ENCODE peak calls at places on chromosomes 16 and 17, in five cellular contexts. U, A, O, R and H are unnamed samples.

GRCh38 chr17:57463103-57463885 is 207.0 kb downstream of the MSI2 start:
- DNase-seq in R (peak; percentile 95), U (peak; percentile 32), O (no peak), A (peak; percentile 68), H (peak; percentile 30)

GRCh38 chr16:1580256-1580655 is 31.6 kb downstream of the IFT140 start:
- DNase-seq in A (no peak), O (no peak), U (no peak), R (no peak), H (no peak)

GRCh38 chr16:82016964-82017363 is 5.7 kb upstream of the SDR42E1 start:
- DNase-seq in O (no peak), A (no peak), R (no peak), U (no peak), H (no peak)

GRCh38 chr17:41507315-41507880 is 2.0 kb upstream of the KRT13 start:
- DNase-seq in U (no peak), A (no peak), R (no peak), O (no peak), H (no peak)

GRCh38 chr16:28623172-28623711 is 13.4 kb upstream of the SULT1A1 start:
- DNase-seq in R (no peak), U (no peak), A (no peak), O (peak; percentile 43), H (no peak)

GRCh38 chr17:36856169-36856568 is 81.1 kb upstream of the LHX1 start:
- DNase-seq in R (no peak), U (no peak), O (no peak), A (no peak), H (no peak)

GRCh38 chr17:39210093-39210434 is 10.0 kb downstream of the RPL19 start:
- DNase-seq in R (no peak), A (no peak), O (no peak), U (no peak), H (no peak)

GRCh38 chr17:77164483-77165030 is 23.8 kb downstream of the SEC14L1 start:
- DNase-seq in R (peak; percentile 53), U (peak; percentile 62), A (no peak), O (no peak), H (peak; percentile 43)

GRCh38 chr16:73385701-73386100 is 337.8 kb upstream of the ZFHX3 start:
- DNase-seq in O (no peak), R (no peak), A (no peak), U (no peak), H (no peak)

GRCh38 chr16:12744860-12745259 is 58.8 kb downstream of the CPPED1 start:
- DNase-seq in U (no peak), O (no peak), A (no peak), R (no peak), H (no peak)

GRCh38 chr16:71722801-71723536 is 1.5 kb downstream of the PHLPP2 start:
- DNase-seq in R (peak; percentile 54), U (peak; percentile 59), O (peak; percentile 51), A (peak; percentile 77), H (peak; percentile 68)

GRCh38 chr17:63780507-63780906 is 6.5 kb downstream of the DDX42 start:
- DNase-seq in O (peak; percentile 31), R (peak; percentile 38), A (no peak), U (no peak), H (no peak)

GRCh38 chr17:35373984-35374765 is 754 bp upstream of the SLFN11 start:
- DNase-seq in O (no peak), A (peak; percentile 40), R (peak; percentile 55), U (no peak), H (no peak)

GRCh38 chr17:58307468-58308172 is 21.0 kb downstream of the TSPOAP1 start:
- DNase-seq in A (no peak), R (no peak), U (no peak), O (no peak), H (no peak)

GRCh38 chr17:62064029-62064790 is 868 bp downstream of the MED13 start:
- DNase-seq in A (peak; percentile 28), O (no peak), U (peak; percentile 34), R (peak; percentile 18), H (no peak)

GRCh38 chr16:88533945-88534641 is 36.1 kb upstream of the ZC3H18 start:
- DNase-seq in A (peak; percentile 76), O (peak; percentile 31), R (peak; percentile 45), U (no peak), H (no peak)

GRCh38 chr17:77140878-77141767 is at the start of gene SEC14L1:
- DNase-seq in A (no peak), U (peak; percentile 64), R (no peak), O (no peak), H (peak; percentile 68)

GRCh38 chr17:82587234-82588086 is 60.8 kb downstream of the WDR45B start:
- DNase-seq in R (peak; percentile 10), O (no peak), U (no peak), A (no peak), H (no peak)

GRCh38 chr16:14475370-14476139 is 154.5 kb downstream of the PARN start:
- DNase-seq in U (no peak), A (peak; percentile 73), R (peak; percentile 24), O (no peak), H (peak; percentile 91)

GRCh38 chr17:58504826-58505351 is 9.5 kb downstream of the MTMR4 start:
- DNase-seq in R (no peak), U (no peak), A (no peak), O (no peak), H (no peak)

GRCh38 chr16:8866884-8867482 is 1.8 kb downstream of the CARHSP1 start:
- DNase-seq in A (no peak), U (no peak), R (no peak), O (no peak), H (no peak)

GRCh38 chr16:53413864-53414263 is 20.4 kb upstream of the RBL2 start:
- DNase-seq in O (no peak), R (no peak), U (no peak), A (no peak), H (no peak)

GRCh38 chr16:15483857-15484256 is 49.5 kb downstream of the BMERB1 start:
- DNase-seq in O (no peak), A (no peak), U (no peak), R (no peak), H (no peak)

GRCh38 chr17:17042851-17043667 is 802 bp downstream of the MPRIP start:
- DNase-seq in U (peak; percentile 14), A (no peak), O (no peak), R (peak; percentile 66), H (no peak)

GRCh38 chr17:70172921-70173320 is 3.6 kb downstream of the KCNJ2 start:
- DNase-seq in A (no peak), R (no peak), U (no peak), O (no peak), H (no peak)

GRCh38 chr17:43018008-43018853 is 4.0 kb downstream of the VAT1 start:
- DNase-seq in A (no peak), O (no peak), U (no peak), R (no peak), H (no peak)

GRCh38 chr16:67804853-67805542 is 1.4 kb downstream of the RANBP10 start:
- DNase-seq in A (no peak), U (no peak), O (no peak), R (peak; percentile 34), H (peak; percentile 74)

GRCh38 chr17:73379814-73380213 is 68.0 kb upstream of the CDC42EP4 start:
- DNase-seq in R (no peak), O (no peak), A (no peak), U (no peak), H (no peak)
- TF ChIP-seq CEBPB in R (no peak), O (no peak), A (no peak), U (no peak), H (no peak)

GRCh38 chr17:78828470-78829185 is 12.0 kb downstream of the USP36 start:
- DNase-seq in A (peak; percentile 80), R (peak; percentile 78), O (peak; percentile 24), U (peak; percentile 30), H (no peak)
- TF ChIP-seq CEBPB in A (no peak), R (no peak), O (no peak), U (no peak), H (no peak)

GRCh38 chr17:47272491-47272890 is 18.9 kb downstream of the ITGB3 start:
- DNase-seq in R (no peak), A (no peak), O (no peak), U (no peak), H (no peak)

GRCh38 chr17:47274319-47275069 is 20.9 kb downstream of the ITGB3 start:
- DNase-seq in R (no peak), O (no peak), U (no peak), A (no peak), H (no peak)

GRCh38 chr17:47267354-47267828 is 13.8 kb downstream of the ITGB3 start:
- DNase-seq in A (no peak), R (peak; percentile 94), O (no peak), U (no peak), H (peak; percentile 30)

GRCh38 chr17:47273245-47273644 is 19.6 kb downstream of the ITGB3 start:
- DNase-seq in O (no peak), A (no peak), U (no peak), R (no peak), H (no peak)

GRCh38 chr17:47270946-47271705 is 17.5 kb downstream of the ITGB3 start:
- DNase-seq in R (no peak), A (no peak), O (no peak), U (no peak), H (no peak)
- TF ChIP-seq CEBPB in R (no peak), A (no peak), O (no peak), U (no peak), H (no peak)

DNA sequence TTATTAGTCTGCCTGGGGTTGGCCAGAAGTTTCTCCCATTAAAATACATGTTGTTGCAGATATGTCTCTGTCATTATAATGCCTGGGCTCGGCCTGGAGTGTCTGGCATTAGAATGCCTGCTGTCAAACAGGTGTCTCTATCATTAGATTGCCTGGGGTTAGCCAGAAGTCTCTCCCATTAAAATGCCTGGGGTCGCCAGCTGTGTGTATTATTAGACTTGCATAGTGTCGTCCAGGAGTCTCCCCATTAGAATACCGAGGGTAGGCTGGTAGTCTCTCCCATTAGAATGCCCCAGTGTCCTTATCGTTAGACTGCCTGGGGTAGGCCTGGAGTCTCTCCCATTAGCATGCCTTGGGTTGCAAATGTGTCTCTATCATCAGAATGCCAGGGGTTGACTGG is 2270.8 kb downstream of the TP53TG3F start:
- DNase-seq in O (no peak), A (no peak), R (no peak), U (no peak), H (no peak)
- TF ChIP-seq CEBPB in O (no peak), A (no peak), R (no peak), U (no peak), H (no peak)

GRCh38 chr17:79915850-79916430 is 76.7 kb upstream of the CBX4 start:
- DNase-seq in U (peak; percentile 71), O (peak; percentile 72), R (peak; percentile 28), A (peak; percentile 82), H (peak; percentile 75)
- TF ChIP-seq CEBPB in U (no peak), O (no peak), R (no peak), A (no peak), H (no peak)

GRCh38 chr16:3212006-3212405 is 23.0 kb downstream of the ZNF200 start:
- DNase-seq in U (no peak), A (no peak), O (no peak), R (no peak), H (no peak)
- TF ChIP-seq CEBPB in U (no peak), A (no peak), O (no peak), R (no peak), H (no peak)

GRCh38 chr16:48409839-48410610 is 24.8 kb upstream of the SIAH1 start:
- DNase-seq in A (peak; percentile 72), U (peak; percentile 54), O (no peak), R (peak; percentile 96), H (peak; percentile 93)
- TF ChIP-seq CEBPB in A (peak; percentile 68), U (peak; percentile 83), O (no peak), R (peak; percentile 98), H (peak; percentile 98)